ENCODE peak calls at places on chromosomes 4 and X, in eight cellular contexts. K is HT1080; N is T-cell; J is activated CD8-positive, alpha-beta memory T cell treated with anti-CD3 and anti-CD28 coated beads for 4 hours; D is mammary epithelial cell; Z is A172; M is stimulated activated CD8-positive, alpha-beta memory T cell treated with anti-CD3 and anti-CD28 coated beads, Interleukin-7, amount 100 ng/mL, for 4 hours; C is stimulated activated CD4-positive, alpha-beta T cell treated with anti-CD3 and anti-CD28 coated beads, Interleukin-15, amount 100 ng/mL, for 24 hours. Y is an unnamed sample.
A peak's percentile ranks its signal among the peaks of the same experiment; 100 is the strongest.

GRCh38 chrX:97806238-97806637 is 922.5 kb downstream of the RPA4 start:
- DNase-seq in K (peak; percentile 42), N (no peak), J (no peak), D (no peak), Z (no peak), M (no peak), C (no peak), Y (no peak)

GRCh38 chrX:48003367-48003757 is 427 bp downstream of the ZNF182 start:
- DNase-seq in K (no peak), N (no peak), J (no peak), D (no peak), Z (no peak), M (no peak), C (peak; percentile 22), Y (no peak)

GRCh38 chrX:45351478-45351877 is 150.8 kb upstream of the DIPK2B start:
- DNase-seq in K (peak; percentile 19), N (no peak), J (no peak), D (peak; percentile 26), Z (peak; percentile 35), M (no peak), C (no peak), Y (peak; percentile 75)

GRCh38 chr4:172514011-172514410 is 654.6 kb upstream of the GALNT7 start:
- DNase-seq in K (no peak), N (no peak), J (no peak), D (no peak), Z (no peak), M (no peak), C (no peak), Y (no peak)

GRCh38 chr4:173436149-173436579 is 37.2 kb upstream of the SCRG1 start:
- DNase-seq in K (peak; percentile 34), N (no peak), J (no peak), D (no peak), Z (no peak), M (no peak), C (no peak), Y (peak; percentile 89)

GRCh38 chr4:151950993-151951726 is 190.4 kb upstream of the GATB start:
- DNase-seq in K (no peak), N (no peak), J (no peak), D (no peak), Z (no peak), M (no peak), C (no peak), Y (no peak)

GRCh38 chrX:44105228-44105913 is 132.2 kb upstream of the NDP start:
- DNase-seq in K (no peak), N (no peak), J (no peak), D (no peak), Z (no peak), M (no peak), C (no peak), Y (no peak)

GRCh38 chr4:82045267-82045666 is 328.5 kb downstream of the HNRNPD start:
- DNase-seq in K (no peak), N (no peak), J (no peak), D (no peak), Z (no peak), M (no peak), C (no peak), Y (no peak)

GRCh38 chrX:45822124-45822523 is 621.4 kb upstream of the DIPK2B start:
- DNase-seq in K (no peak), N (no peak), J (no peak), D (no peak), Z (no peak), M (no peak), C (no peak), Y (no peak)

GRCh38 chr4:106587558-106587957 is 219.0 kb upstream of the GIMD1 start:
- DNase-seq in K (peak; percentile 75), N (no peak), J (no peak), D (peak; percentile 82), Z (peak; percentile 76), M (no peak), C (no peak), Y (peak; percentile 47)

GRCh38 chrX:106963111-106963510 is 36.9 kb downstream of the MORC4 start:
- DNase-seq in K (no peak), N (no peak), J (no peak), D (no peak), Z (no peak), M (no peak), C (no peak), Y (peak; percentile 21)

GRCh38 chr4:153488719-153489384 is 22.7 kb downstream of the TMEM131L start:
- DNase-seq in K (no peak), N (no peak), J (no peak), D (peak; percentile 72), Z (no peak), M (no peak), C (peak; percentile 64), Y (no peak)

GRCh38 chrX:9593756-9594155 is 128.9 kb downstream of the TBL1X start:
- DNase-seq in K (no peak), N (no peak), J (no peak), D (no peak), Z (no peak), M (no peak), C (no peak), Y (no peak)

GRCh38 chr4:139655116-139655515 is 10.5 kb upstream of the MGST2 start:
- DNase-seq in K (peak; percentile 43), N (no peak), J (no peak), D (peak; percentile 51), Z (peak; percentile 29), M (no peak), C (peak; percentile 6), Y (peak; percentile 63)

GRCh38 chr4:113053883-113054282 is 4.4 kb downstream of the ANK2 start:
- DNase-seq in K (no peak), N (no peak), J (no peak), D (no peak), Z (no peak), M (no peak), C (no peak), Y (no peak)

Y was measured in adipocyte.